ENCODE peak calls at places on chromosomes 5 and 9, in eight cellular contexts. Q is transverse colon; C is H1; L is psoas muscle; M is thyroid gland; B is lung; I is CD4-positive, CD25-positive, alpha-beta regulatory T cell; D is mesenchymal stem cell. R is an unnamed sample.

GRCh38 chr5:131749723-131750470 is 46.9 kb downstream of the FNIP1 start:
- DNase-seq in Q (no peak), C (no peak), L (no peak), M (no peak), B (no peak), I (no peak), D (no peak), R (no peak)

GRCh38 chr9:63816742-63817621 is 1468.0 kb downstream of the FOXD4L5 start:
- DNase-seq in Q (peak), C (peak), L (peak), M (peak), B (peak), I (peak), D (peak), R (peak)

GRCh38 chr5:123700624-123701023 is 188.6 kb downstream of the CSNK1G3 start:
- DNase-seq in Q (no peak), C (no peak), L (no peak), M (no peak), B (no peak), I (no peak), D (peak), R (peak)

GRCh38 chr5:72453260-72453775 is 53.9 kb downstream of the ZNF366 start:
- DNase-seq in Q (no peak), C (no peak), L (no peak), M (peak), B (no peak), I (no peak), D (peak), R (no peak)

GRCh38 chr5:152389209-152389608 is 15.9 kb downstream of the NMUR2 start:
- DNase-seq in Q (no peak), C (no peak), L (no peak), M (no peak), B (no peak), I (no peak), D (no peak), R (no peak)

GRCh38 chr9:122904466-122904822 is 715 bp downstream of the RC3H2 start:
- DNase-seq in Q (peak), C (no peak), L (peak), M (peak), B (no peak), I (peak), D (peak), R (no peak)

GRCh38 chr9:119318371-119318770 is 50.9 kb downstream of the BRINP1 start:
- DNase-seq in Q (no peak), C (no peak), L (no peak), M (no peak), B (no peak), I (no peak), D (no peak), R (no peak)

GRCh38 chr9:125317704-125318103 is 56.1 kb downstream of the GAPVD1 start:
- DNase-seq in Q (no peak), C (no peak), L (no peak), M (no peak), B (no peak), I (no peak), D (no peak), R (no peak)

GRCh38 chr5:178113841-178114324 is 551 bp downstream of the N4BP3 start:
- DNase-seq in Q (no peak), C (no peak), L (no peak), M (no peak), B (no peak), I (no peak), D (no peak), R (no peak)

GRCh38 chr5:176427971-176428370 is 11.6 kb upstream of the CLTB start:
- DNase-seq in Q (no peak), C (no peak), L (no peak), M (no peak), B (no peak), I (no peak), D (no peak), R (no peak)

GRCh38 chr5:145531038-145531734 is 304.0 kb downstream of the PRELID2 start:
- DNase-seq in Q (peak), C (no peak), L (no peak), M (peak), B (no peak), I (no peak), D (peak), R (no peak)

GRCh38 chr9:135526089-135526729 is 5.0 kb downstream of the LCN1 start:
- DNase-seq in Q (no peak), C (no peak), L (no peak), M (no peak), B (no peak), I (no peak), D (no peak), R (no peak)

GRCh38 chr9:122087406-122088200 is 5.5 kb downstream of the TTLL11 start:
- DNase-seq in Q (no peak), C (no peak), L (no peak), M (no peak), B (no peak), I (no peak), D (peak), R (no peak)

GRCh38 chr9:15492485-15493150 is 18.2 kb downstream of the PSIP1 start:
- DNase-seq in Q (no peak), C (no peak), L (no peak), M (no peak), B (no peak), I (no peak), D (no peak), R (no peak)

GRCh38 chr5:116559239-116559638 is 15.4 kb downstream of the SEMA6A start:
- DNase-seq in Q (no peak), C (no peak), L (no peak), M (no peak), B (no peak), I (no peak), D (no peak), R (no peak)

GRCh38 chr5:145825751-145826180 is 9.4 kb downstream of the PRELID2 start:
- DNase-seq in Q (no peak), C (no peak), L (no peak), M (no peak), B (no peak), I (peak), D (peak), R (no peak)

GRCh38 chr9:125475385-125475784 is 213.8 kb downstream of the GAPVD1 start:
- DNase-seq in Q (no peak), C (no peak), L (no peak), M (no peak), B (peak), I (no peak), D (no peak), R (no peak)

GRCh38 chr9:133715295-133715865 is 22.8 kb downstream of the SARDH start:
- DNase-seq in Q (no peak), C (no peak), L (no peak), M (no peak), B (no peak), I (no peak), D (peak), R (peak)

GRCh38 chr5:180197016-180197702 is 11.9 kb downstream of the RASGEF1C start:
- DNase-seq in Q (no peak), C (no peak), L (no peak), M (no peak), B (no peak), I (no peak), D (no peak), R (no peak)

GRCh38 chr5:149138182-149138923 is 2.9 kb upstream of the ABLIM3 start:
- DNase-seq in Q (no peak), C (no peak), L (no peak), M (no peak), B (no peak), I (no peak), D (no peak), R (peak)

GRCh38 chr5:149141957-149142851 is 911 bp downstream of the ABLIM3 start:
- DNase-seq in Q (no peak), C (no peak), L (peak), M (no peak), B (no peak), I (no peak), D (peak), R (peak)

GRCh38 chr5:149143470-149143869 is 2.2 kb downstream of the ABLIM3 start:
- DNase-seq in Q (no peak), C (no peak), L (no peak), M (no peak), B (no peak), I (no peak), D (peak), R (no peak)

GRCh38 chr5:149140197-149141002 is 893 bp upstream of the ABLIM3 start:
- DNase-seq in Q (no peak), C (no peak), L (no peak), M (no peak), B (no peak), I (no peak), D (no peak), R (no peak)

DNA sequence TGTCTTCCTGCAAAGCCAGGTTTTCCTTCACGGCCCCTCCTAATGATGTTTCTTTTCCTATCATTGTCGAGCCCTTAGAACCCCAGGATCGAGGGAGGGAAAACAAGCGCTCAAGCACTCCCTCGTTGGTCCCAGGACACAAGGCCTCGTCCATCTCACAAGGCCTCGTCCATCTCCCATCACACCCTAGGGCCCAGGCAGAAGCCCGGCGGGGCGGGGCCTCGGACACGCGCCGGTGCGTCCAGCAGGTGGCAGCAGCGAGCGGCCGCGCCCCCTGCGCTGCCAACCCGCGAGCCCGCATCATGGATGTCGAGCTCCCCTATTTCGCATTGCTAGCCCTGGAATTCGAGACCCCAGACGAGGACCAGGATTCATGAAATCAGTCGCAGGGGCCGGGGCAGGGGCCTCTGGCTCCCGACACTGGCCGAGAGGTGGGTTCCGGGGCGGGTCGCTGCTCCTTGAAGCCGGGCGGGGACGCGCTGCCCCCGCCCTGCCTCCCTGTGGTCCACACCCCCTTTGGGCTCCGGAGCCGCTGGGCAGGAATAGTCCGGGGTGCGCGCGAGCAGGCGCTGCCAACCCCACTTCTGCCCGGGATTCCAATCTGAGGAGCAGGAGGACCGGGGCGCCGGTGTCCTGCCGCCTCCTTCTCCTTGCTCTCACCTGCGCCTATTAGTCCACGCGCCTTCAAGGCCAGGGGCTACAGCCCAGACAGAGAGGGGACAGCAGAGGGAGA is at the start of gene ABLIM3:
- DNase-seq in Q (peak), C (peak), L (peak), M (peak), B (peak), I (peak), D (peak), R (peak)
- H3K27ac ChIP-seq in Q (peak), C (no peak), L (peak), M (peak), B (peak), I (no peak), D (no peak), R (peak)

GRCh38 chr5:68681929-68682328 is 411.9 kb upstream of the SLC30A5 start:
- DNase-seq in Q (no peak), C (no peak), L (no peak), M (no peak), B (no peak), I (no peak), D (no peak), R (no peak)
- H3K27ac ChIP-seq in Q (no peak), C (no peak), L (no peak), M (peak), B (no peak), I (no peak), D (no peak), R (no peak)

DNA sequence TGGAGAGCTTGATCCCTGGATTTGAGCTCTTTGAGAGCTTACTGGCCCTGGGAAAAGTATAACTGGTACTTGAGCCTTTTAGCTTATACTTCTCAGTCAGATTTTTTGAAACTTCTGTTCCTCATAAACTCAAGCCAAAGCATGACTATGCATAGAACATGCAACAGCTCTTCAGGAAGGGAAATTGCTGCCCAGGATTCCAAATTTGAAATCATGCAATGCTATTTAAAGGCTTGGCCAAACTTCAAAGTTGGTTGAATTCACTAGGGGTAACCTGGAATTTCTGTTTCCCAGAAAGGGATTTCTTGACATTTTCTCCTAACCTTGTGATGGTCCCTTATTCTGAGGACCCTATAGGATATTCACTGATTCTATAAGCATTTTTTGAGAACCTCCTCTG is 23.1 kb upstream of the ARHGAP26 start:
- DNase-seq in Q (no peak), C (no peak), L (no peak), M (no peak), B (no peak), I (no peak), D (no peak), R (no peak)
- H3K27ac ChIP-seq in Q (no peak), C (no peak), L (no peak), M (no peak), B (no peak), I (no peak), D (no peak), R (peak)

GRCh38 chr5:87827561-87827960 is 414.8 kb upstream of the CCNH start:
- DNase-seq in Q (no peak), C (no peak), L (no peak), M (no peak), B (no peak), I (no peak), D (peak), R (no peak)
- H3K27ac ChIP-seq in Q (no peak), C (no peak), L (no peak), M (no peak), B (no peak), I (no peak), D (no peak), R (no peak)

GRCh38 chr5:52956014-52956413 is 33.1 kb upstream of the ITGA2 start:
- DNase-seq in Q (no peak), C (no peak), L (no peak), M (no peak), B (no peak), I (no peak), D (no peak), R (no peak)

GRCh38 chr5:52947851-52948250 is 41.3 kb upstream of the ITGA2 start:
- DNase-seq in Q (no peak), C (no peak), L (no peak), M (no peak), B (no peak), I (no peak), D (peak), R (no peak)

GRCh38 chr5:52950686-52951085 is 38.5 kb upstream of the ITGA2 start:
- DNase-seq in Q (no peak), C (no peak), L (no peak), M (no peak), B (no peak), I (no peak), D (no peak), R (no peak)

GRCh38 chr5:52948418-52949076 is 40.6 kb upstream of the ITGA2 start:
- DNase-seq in Q (peak), C (no peak), L (peak), M (peak), B (peak), I (peak), D (peak), R (no peak)

GRCh38 chr5:52952483-52952882 is 36.7 kb upstream of the ITGA2 start:
- DNase-seq in Q (no peak), C (no peak), L (no peak), M (no peak), B (no peak), I (no peak), D (no peak), R (no peak)
- H3K27ac ChIP-seq in Q (no peak), C (no peak), L (no peak), M (no peak), B (no peak), I (no peak), D (no peak), R (no peak)

GRCh38 chr9:127209948-127210621 is 54.5 kb upstream of the GARNL3 start:
- DNase-seq in Q (no peak), C (no peak), L (no peak), M (no peak), B (no peak), I (no peak), D (no peak), R (no peak)
- H3K27ac ChIP-seq in Q (no peak), C (no peak), L (no peak), M (no peak), B (no peak), I (no peak), D (no peak), R (no peak)

GRCh38 chr9:5845147-5845531 is 12.2 kb upstream of the ERMP1 start:
- DNase-seq in Q (no peak), C (no peak), L (no peak), M (no peak), B (no peak), I (no peak), D (no peak), R (no peak)
- H3K27ac ChIP-seq in Q (no peak), C (no peak), L (no peak), M (peak), B (no peak), I (no peak), D (peak), R (no peak)